ENCODE peak calls at places on chromosomes 1 and 21, in four cellular contexts. P is A549, K is GM23338, D is SK-N-SH. R is an unnamed sample.

GRCh38 chr21:46145159-46145839 is 10.1 kb downstream of the FTCD start:
- DNase-seq in P (no peak), K (no peak), D (no peak), R (no peak)

GRCh38 chr1:198529414-198529813 is 11.1 kb downstream of the ATP6V1G3 start:
- DNase-seq in K (no peak), D (peak), P (no peak), R (no peak)

GRCh38 chr1:62025892-62026291 is 168.8 kb upstream of the L1TD1 start:
- DNase-seq in D (no peak), K (no peak), P (no peak), R (no peak)

GRCh38 chr1:30872033-30872947 is 36.3 kb downstream of the SDC3 start:
- DNase-seq in P (no peak), K (no peak), D (no peak), R (no peak)

GRCh38 chr1:208235983-208236761 is 8.0 kb downstream of the PLXNA2 start:
- DNase-seq in D (no peak), P (no peak), K (no peak), R (no peak)

GRCh38 chr1:55337801-55338447 is 122.8 kb upstream of the USP24 start:
- DNase-seq in K (peak), P (peak), D (peak), R (no peak)

GRCh38 chr1:39472826-39473225 is 18.6 kb upstream of the BMP8A start:
- DNase-seq in K (no peak), D (no peak), P (no peak), R (no peak)

GRCh38 chr1:101060992-101061391 is 35.4 kb upstream of the DPH5 start:
- DNase-seq in D (no peak), P (no peak), K (no peak), R (no peak)

GRCh38 chr21:35231115-35231514 is 182.0 kb upstream of the RUNX1 start:
- DNase-seq in K (no peak), D (no peak), P (no peak), R (no peak)

GRCh38 chr1:176051902-176052518 is 155.1 kb downstream of the COP1 start:
- DNase-seq in P (no peak), D (no peak), K (no peak), R (peak)

GRCh38 chr1:226424228-226425003 is 16.5 kb upstream of the PARP1 start:
- DNase-seq in K (peak), D (peak), P (peak), R (no peak)

GRCh38 chr1:221907531-221907930 is 165.6 kb upstream of the DUSP10 start:
- DNase-seq in P (no peak), K (no peak), D (no peak), R (no peak)

GRCh38 chr1:42456754-42457089 is 379 bp downstream of the PPCS start:
- DNase-seq in P (peak), D (peak), K (peak), R (no peak)

GRCh38 chr1:60427701-60428100 is 354.1 kb upstream of the C1orf87 start:
- DNase-seq in K (no peak), P (no peak), D (no peak), R (no peak)

GRCh38 chr21:26820473-26820872 is 24.7 kb downstream of the ADAMTS1 start:
- DNase-seq in D (no peak), P (no peak), K (no peak), R (no peak)

GRCh38 chr1:29708818-29709710 is 472.7 kb downstream of the PTPRU start:
- DNase-seq in K (peak), P (peak), D (peak), R (no peak)

GRCh38 chr1:224582041-224582440 is 34.1 kb upstream of the CNIH3 start:
- DNase-seq in P (no peak), K (no peak), D (no peak), R (no peak)

GRCh38 chr1:52348704-52349301 is 17.2 kb downstream of the CC2D1B start:
- DNase-seq in D (peak), K (peak), P (no peak), R (no peak)

GRCh38 chr1:33348676-33349080 is 27.8 kb upstream of the A3GALT2 start:
- DNase-seq in D (peak), K (no peak), P (peak), R (no peak)

GRCh38 chr1:13832536-13832935 is 132.5 kb downstream of the PRDM2 start:
- DNase-seq in P (no peak), D (no peak), K (no peak), R (no peak)

GRCh38 chr1:183901748-183902341 is 96.9 kb downstream of the RGL1 start:
- DNase-seq in K (no peak), D (no peak), P (no peak), R (no peak)

GRCh38 chr1:209065350-209065749 is 518.2 kb upstream of the CAMK1G start:
- DNase-seq in D (no peak), K (no peak), P (no peak), R (no peak)

GRCh38 chr1:4655674-4656532 is 1.5 kb downstream of the AJAP1 start:
- DNase-seq in K (no peak), D (peak), P (peak), R (peak)
- TF ChIP-seq CTCF in K (no peak), D (peak), P (peak), R (peak)

GRCh38 chr21:25214676-25215075 is 392.6 kb downstream of the MRPL39 start:
- DNase-seq in D (no peak), K (no peak), P (no peak), R (no peak)

GRCh38 chr21:25220954-25221353 is 386.3 kb downstream of the MRPL39 start:
- DNase-seq in D (no peak), K (no peak), P (no peak), R (no peak)

GRCh38 chr21:25215698-25216384 is 391.4 kb downstream of the MRPL39 start:
- DNase-seq in P (no peak), K (no peak), D (no peak), R (no peak)

GRCh38 chr21:25220169-25220568 is 387.1 kb downstream of the MRPL39 start:
- DNase-seq in D (no peak), P (no peak), K (no peak), R (no peak)
- TF ChIP-seq REST in D (no peak), P (no peak), K (no peak), R (no peak)

GRCh38 chr1:99005537-99005942 is 879 bp upstream of the PLPPR5 start:
- DNase-seq in P (no peak), K (peak), D (peak), R (no peak)
- TF ChIP-seq CTCF in P (no peak), K (peak), D (no peak), R (no peak)

GRCh38 chr1:31910933-31911332 is 27.2 kb downstream of the PTP4A2 start:
- DNase-seq in K (no peak), P (no peak), D (no peak), R (no peak)
- TF ChIP-seq REST in K (no peak), P (no peak), D (no peak), R (no peak)

GRCh38 chr1:211830330-211831142 is at the start of gene LPGAT1:
- DNase-seq in K (peak), P (peak), D (peak), R (no peak)
- TF ChIP-seq CTCF in K (peak), P (peak), D (peak), R (peak)

GRCh38 chr1:85134583-85135455 is 66.0 kb downstream of the SYDE2 start:
- DNase-seq in P (no peak), K (no peak), D (no peak), R (peak)

GRCh38 chr1:85133565-85134159 is 67.2 kb downstream of the SYDE2 start:
- DNase-seq in P (no peak), K (peak), D (no peak), R (no peak)

GRCh38 chr1:85135456-85135798 is 65.4 kb downstream of the SYDE2 start:
- DNase-seq in D (no peak), P (no peak), K (no peak), R (no peak)

GRCh38 chr1:85142753-85143152 is 58.1 kb downstream of the SYDE2 start:
- DNase-seq in D (no peak), K (no peak), P (no peak), R (no peak)

GRCh38 chr1:85137660-85138059 is 63.2 kb downstream of the SYDE2 start:
- DNase-seq in P (peak), K (no peak), D (no peak), R (no peak)
- TF ChIP-seq REST in P (no peak), K (no peak), D (no peak), R (no peak)

GRCh38 chr1:202197670-202198359 is 4.2 kb downstream of the LGR6 start:
- DNase-seq in D (no peak), P (no peak), K (no peak), R (no peak)
- TF ChIP-seq CTCF in D (no peak), P (no peak), K (no peak), R (no peak)

DNA sequence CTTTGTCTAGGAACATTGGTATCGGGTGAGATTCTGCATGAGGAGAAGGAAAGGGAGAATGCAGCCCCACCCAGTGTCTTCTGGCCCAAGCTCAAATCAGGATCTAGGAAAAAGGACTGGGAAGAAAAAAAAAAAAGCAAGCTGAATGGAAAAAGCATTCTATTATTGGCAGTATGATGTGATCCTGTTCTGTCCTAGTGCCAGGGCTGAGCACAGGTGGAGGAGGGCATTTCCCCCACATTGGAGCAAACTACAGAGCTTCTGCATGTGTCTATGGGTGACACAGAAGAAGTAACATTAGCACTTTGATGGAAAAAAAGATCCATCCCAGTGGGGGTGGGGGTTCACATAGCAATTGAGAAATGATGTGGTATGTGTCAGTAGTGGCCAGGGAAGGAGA is 226.5 kb downstream of the KCNH1 start:
- DNase-seq in K (no peak), D (no peak), P (no peak), R (no peak)
- TF ChIP-seq REST in K (no peak), D (no peak), P (no peak), R (no peak)

GRCh38 chr1:167412920-167413319 is 105.4 kb downstream of the CD247 start:
- DNase-seq in D (no peak), P (no peak), K (no peak), R (no peak)

GRCh38 chr1:167412072-167412471 is 106.3 kb downstream of the CD247 start:
- DNase-seq in D (no peak), K (no peak), P (no peak), R (no peak)

GRCh38 chr1:167413328-167413727 is 105.0 kb downstream of the CD247 start:
- DNase-seq in D (no peak), P (no peak), K (no peak), R (no peak)

GRCh38 chr1:167408355-167408754 is 110.0 kb downstream of the CD247 start:
- DNase-seq in P (no peak), K (no peak), D (no peak), R (no peak)

DNA sequence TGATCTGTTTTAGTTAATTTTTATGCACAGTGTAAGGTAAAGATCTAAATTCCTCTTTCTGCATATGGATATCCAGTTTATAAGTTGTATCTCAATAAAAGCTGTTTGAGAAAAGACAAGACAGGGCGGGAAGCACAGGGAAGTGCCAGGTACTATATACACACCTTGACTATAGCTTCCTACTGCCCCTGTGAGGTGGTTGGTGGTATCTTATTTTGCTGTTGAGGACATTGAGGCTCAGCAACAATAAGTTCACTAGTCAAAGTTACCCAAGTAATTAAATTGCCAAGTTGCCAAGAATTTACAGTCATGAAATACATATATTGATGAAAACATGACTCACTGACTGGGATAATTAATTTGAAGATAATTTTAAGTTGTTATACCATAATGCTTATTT is 109.1 kb downstream of the CD247 start:
- DNase-seq in P (no peak), D (no peak), K (peak), R (no peak)
- TF ChIP-seq CTCF in P (peak), D (peak), K (peak), R (no peak)